ENCODE peak calls at places on chromosomes 5 and 9, in five cellular contexts. D is IMR-90, H is HepG2, N is heart left ventricle, L is spleen. Q is an unnamed sample.

GRCh38 chr9:86185872-86186271 is 73.6 kb downstream of the C9orf153 start:
- DNase-seq in D (peak; percentile 2), H (no peak), N (no peak), L (no peak), Q (no peak)

GRCh38 chr9:16202913-16203734 is 650.3 kb downstream of the CCDC171 start:
- DNase-seq in D (peak; percentile 91), H (no peak), N (no peak), L (no peak), Q (no peak)

GRCh38 chr5:16609412-16609811 is 7.4 kb downstream of the RETREG1 start:
- DNase-seq in D (no peak), H (no peak), N (no peak), L (no peak), Q (no peak)

GRCh38 chr5:108212775-108213346 is 169.0 kb downstream of the FBXL17 start:
- DNase-seq in D (peak; percentile 70), H (peak; percentile 64), N (no peak), L (no peak), Q (no peak)

GRCh38 chr9:34545497-34545896 is 22.7 kb upstream of the ENHO start:
- DNase-seq in D (no peak), H (no peak), N (no peak), L (no peak), Q (no peak)

GRCh38 chr5:108141676-108142075 is 240.2 kb downstream of the FBXL17 start:
- DNase-seq in D (peak; percentile 38), H (no peak), N (no peak), L (no peak), Q (no peak)

GRCh38 chr5:51466214-51466613 is 83.0 kb downstream of the ISL1 start:
- DNase-seq in D (no peak), H (no peak), N (no peak), L (no peak), Q (no peak)

GRCh38 chr5:150021491-150022162 is 21.1 kb downstream of the HMGXB3 start:
- DNase-seq in D (peak; percentile 19), H (no peak), N (peak; percentile 68), L (no peak), Q (no peak)

GRCh38 chr9:131833906-131834305 is 94.0 kb upstream of the RAPGEF1 start:
- DNase-seq in D (peak; percentile 18), H (no peak), N (no peak), L (no peak), Q (no peak)

GRCh38 chr5:53642006-53642405 is 81.6 kb downstream of the NDUFS4 start:
- DNase-seq in D (peak; percentile 17), H (no peak), N (no peak), L (no peak), Q (no peak)

GRCh38 chr9:33263131-33263935 is 1.2 kb downstream of the BAG1 start:
- DNase-seq in D (no peak), H (peak; percentile 18), N (no peak), L (peak; percentile 78), Q (no peak)

GRCh38 chr5:6594066-6594465 is 38.8 kb downstream of the NSUN2 start:
- DNase-seq in D (no peak), H (no peak), N (no peak), L (no peak), Q (no peak)

GRCh38 chr9:87290241-87290700 is 207.4 kb upstream of the DAPK1 start:
- DNase-seq in D (peak; percentile 11), H (no peak), N (no peak), L (no peak), Q (no peak)

GRCh38 chr9:137116027-137116507 is 1.5 kb upstream of the DPP7 start:
- DNase-seq in D (no peak), H (no peak), N (no peak), L (no peak), Q (no peak)

GRCh38 chr5:112084149-112084548 is 327.2 kb upstream of the NREP start:
- DNase-seq in D (peak; percentile 94), H (no peak), N (no peak), L (no peak), Q (no peak)

GRCh38 chr5:60960591-60960990 is 15.6 kb downstream of the NDUFAF2 start:
- DNase-seq in D (peak; percentile 46), H (no peak), N (no peak), L (no peak), Q (no peak)

GRCh38 chr9:99419099-99419498 is 197.0 kb downstream of the SEC61B start:
- DNase-seq in D (peak; percentile 71), H (no peak), N (no peak), L (no peak), Q (no peak)

GRCh38 chr5:141695627-141696180 is 13.7 kb upstream of the ARAP3 start:
- DNase-seq in D (no peak), H (no peak), N (peak; percentile 73), L (no peak), Q (peak; percentile 69)

GRCh38 chr5:43039468-43040286 is 442 bp downstream of the ANXA2R start:
- DNase-seq in D (peak; percentile 83), H (peak; percentile 50), N (peak; percentile 73), L (peak; percentile 92), Q (peak; percentile 68)

GRCh38 chr9:5452286-5452609 is 1.9 kb downstream of the CD274 start:
- DNase-seq in D (no peak), H (no peak), N (no peak), L (no peak), Q (no peak)

GRCh38 chr9:5448016-5448415 is 2.3 kb upstream of the CD274 start:
- DNase-seq in D (no peak), H (no peak), N (no peak), L (no peak), Q (no peak)

GRCh38 chr9:5448461-5448860 is 1.9 kb upstream of the CD274 start:
- DNase-seq in D (no peak), H (no peak), N (no peak), L (no peak), Q (no peak)

GRCh38 chr9:5449521-5450359 is 602 bp upstream of the CD274 start:
- DNase-seq in D (no peak), H (no peak), N (no peak), L (no peak), Q (no peak)

GRCh38 chr9:5450360-5451051 is at the start of gene CD274:
- DNase-seq in D (peak; percentile 93), H (peak; percentile 85), N (peak; percentile 94), L (peak; percentile 97), Q (peak; percentile 94)
- TF ChIP-seq POLR2A in D (peak; percentile 83), H (no peak), N (no peak), L (no peak), Q (no peak)

DNA sequence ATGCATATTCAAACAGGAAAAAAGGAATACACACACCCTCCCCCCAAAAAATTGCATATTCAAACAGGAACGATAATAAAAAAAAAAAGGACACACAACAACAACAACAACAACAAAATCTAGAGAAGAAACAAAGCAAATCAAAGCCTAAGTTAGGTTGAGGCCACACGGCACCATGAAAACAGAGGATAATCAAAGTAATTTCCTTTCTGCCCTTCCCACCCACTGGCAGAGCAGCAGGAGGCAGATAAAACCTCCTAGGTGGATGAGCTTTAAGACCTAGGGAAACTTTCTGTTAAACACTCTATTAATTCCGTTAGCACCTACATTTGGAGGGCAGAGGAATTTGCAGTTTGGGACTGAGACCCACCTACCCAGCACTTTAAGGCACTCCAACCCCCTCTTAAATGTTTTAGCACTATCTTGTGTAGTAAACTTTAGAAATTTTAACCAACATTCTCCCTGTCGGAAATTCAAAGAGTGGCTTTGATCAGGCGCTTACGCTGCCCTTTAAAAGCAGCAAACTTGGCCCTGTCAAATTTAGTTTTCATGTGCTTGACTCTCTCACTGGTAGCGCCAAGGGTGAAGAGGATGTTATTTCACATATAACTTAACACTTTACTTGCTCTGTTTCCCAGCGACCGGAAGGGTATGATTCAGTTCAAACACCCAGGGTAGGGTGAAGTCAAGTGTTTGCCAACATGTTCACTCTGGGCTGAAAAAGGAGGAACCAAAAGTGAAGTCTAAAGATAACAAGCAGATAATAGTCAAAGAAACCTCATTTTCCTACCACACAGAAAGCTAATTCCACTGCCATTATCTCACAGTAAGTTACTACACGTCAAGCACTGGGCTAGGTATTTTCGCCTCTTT is 9.2 kb downstream of the ENC1 start:
- DNase-seq in D (peak; percentile 82), H (no peak), N (no peak), L (no peak), Q (no peak)
- H3K4me1 ChIP-seq in D (peaks cover 28% of the 10 kb centered on the region), H (peaks cover 99% of the 10 kb centered on the region), N (peaks cover 22% of the 10 kb centered on the region), L (peaks cover 37% of the 10 kb centered on the region), Q (no peaks in the 10 kb centered on the region)

GRCh38 chr5:10399839-10400238 is 41.8 kb upstream of the ROPN1L start:
- DNase-seq in D (no peak), H (no peak), N (no peak), L (no peak), Q (no peak)
- H3K27ac ChIP-seq in D (no peak overlapping the region), H (no peak overlapping the region), N (peak overlapping the region; percentile 57), L (no peak overlapping the region), Q (no peak overlapping the region)

GRCh38 chr9:92142329-92142728 is 27.1 kb upstream of the SPTLC1 start:
- DNase-seq in D (no peak), H (no peak), N (no peak), L (no peak), Q (no peak)

GRCh38 chr9:92141144-92142129 is 26.2 kb upstream of the SPTLC1 start:
- DNase-seq in D (no peak), H (no peak), N (no peak), L (no peak), Q (no peak)

GRCh38 chr9:92138157-92138959 is 23.1 kb upstream of the SPTLC1 start:
- DNase-seq in D (peak; percentile 55), H (peak; percentile 84), N (peak; percentile 64), L (peak; percentile 93), Q (peak; percentile 64)

GRCh38 chr9:92140754-92141143 is 25.5 kb upstream of the SPTLC1 start:
- DNase-seq in D (no peak), H (no peak), N (no peak), L (no peak), Q (no peak)

GRCh38 chr9:92140074-92140753 is 25.0 kb upstream of the SPTLC1 start:
- DNase-seq in D (peak; percentile 65), H (peak; percentile 67), N (peak; percentile 74), L (peak; percentile 94), Q (peak; percentile 78)
- TF ChIP-seq POLR2A in D (no peak), H (no peak), N (no peak), L (no peak), Q (no peak)

DNA sequence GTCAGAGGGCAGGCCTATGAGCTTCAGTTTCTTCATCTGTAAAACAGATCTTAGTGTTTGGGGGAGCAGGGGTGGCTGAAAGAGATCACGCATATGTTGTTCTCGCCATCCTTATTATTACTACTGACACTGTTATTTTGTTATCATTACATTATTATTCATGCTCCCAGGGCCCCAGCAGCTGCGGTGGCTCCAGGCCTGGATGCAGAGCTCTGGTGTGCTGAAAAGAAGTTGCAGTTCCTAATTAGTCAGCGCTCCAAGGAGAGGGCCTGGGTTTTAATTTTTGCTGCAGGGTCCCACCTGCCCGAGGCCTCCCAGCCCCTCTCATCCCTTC is 19.5 kb downstream of the CXXC5 start:
- DNase-seq in D (peak; percentile 60), H (no peak), N (no peak), L (no peak), Q (no peak)
- H3K4me1 ChIP-seq in D (peaks cover 24% of the 10 kb centered on the region), H (peaks cover 66% of the 10 kb centered on the region), N (peaks cover 82% of the 10 kb centered on the region), L (peaks cover 100% of the 10 kb centered on the region), Q (peaks cover 37% of the 10 kb centered on the region)

Q was measured in transverse colon.